ENCODE peak calls at places on chromosomes 11 and 22, in eight cellular contexts. B, F, I, Y, H, A, T and L are unnamed samples.

GRCh38 chr11:96426356-96427103 is 36.7 kb downstream of the JRKL start:
- DNase-seq in H (no peak), B (no peak), A (no peak), T (no peak), F (peak; percentile 30), I (peak; percentile 44), Y (peak; percentile 22), L (no peak)

GRCh38 chr22:24994070-24994763 is 41.7 kb downstream of the KIAA1671 start:
- DNase-seq in H (no peak), B (no peak), F (no peak), A (no peak), I (no peak), T (no peak), Y (no peak), L (no peak)

GRCh38 chr11:44615913-44616806 is 50.7 kb downstream of the CD82 start:
- DNase-seq in I (no peak), T (no peak), B (peak; percentile 55), A (no peak), F (no peak), Y (no peak), H (no peak), L (no peak)

GRCh38 chr11:110715541-110715940 is 3.3 kb upstream of the ARHGAP20 start:
- DNase-seq in B (no peak), T (no peak), A (no peak), H (no peak), F (no peak), Y (no peak), I (no peak), L (no peak)

GRCh38 chr11:118295834-118296454 is 8.6 kb upstream of the CD3E start:
- DNase-seq in H (no peak), F (no peak), B (no peak), T (no peak), Y (no peak), I (no peak), A (no peak), L (no peak)

GRCh38 chr11:110287537-110287936 is 8.9 kb downstream of the RDX start:
- DNase-seq in Y (no peak), I (no peak), H (no peak), F (no peak), T (no peak), B (no peak), A (no peak), L (no peak)

GRCh38 chr11:32259641-32260081 is 168.8 kb downstream of the RCN1 start:
- DNase-seq in A (no peak), Y (no peak), B (no peak), F (no peak), T (peak; percentile 73), I (no peak), H (no peak), L (no peak)

GRCh38 chr11:23957309-23957708 is 539.5 kb upstream of the LUZP2 start:
- DNase-seq in B (no peak), T (no peak), Y (no peak), H (no peak), A (no peak), F (no peak), I (no peak), L (no peak)

GRCh38 chr11:13210424-13210823 is 67.2 kb upstream of the BMAL1 start:
- DNase-seq in A (no peak), I (peak; percentile 59), B (peak; percentile 74), Y (no peak), T (peak; percentile 56), H (no peak), F (peak; percentile 71), L (peak; percentile 59)

DNA sequence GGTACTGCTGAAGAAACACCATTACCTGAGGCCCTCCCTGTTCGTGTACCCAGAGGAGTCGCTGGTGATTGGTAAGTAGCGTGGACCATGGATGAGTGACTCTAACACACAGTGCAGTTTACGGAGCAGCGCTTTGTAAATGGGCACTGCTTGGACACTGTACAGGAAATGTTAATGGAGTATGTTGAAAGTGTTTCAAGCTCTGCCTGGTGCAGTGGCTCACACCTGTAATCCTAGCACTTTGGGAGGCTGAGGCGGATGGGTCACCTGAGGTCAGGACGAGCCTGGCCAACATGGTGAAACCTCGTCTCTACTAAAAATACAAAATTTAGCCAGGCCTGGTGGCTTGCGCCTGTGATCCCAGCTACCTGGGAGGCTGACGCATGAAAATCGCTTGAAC is 29.7 kb downstream of the XRCC6 start:
- DNase-seq in A (no peak), Y (no peak), T (no peak), I (no peak), H (no peak), B (no peak), F (no peak), L (no peak)
- H3K36me3 ChIP-seq in A (peaks cover 50% of the 10 kb centered on the region), Y (peaks cover 89% of the 10 kb centered on the region), T (peaks cover 99% of the 10 kb centered on the region), I (peaks cover 57% of the 10 kb centered on the region), H (peaks cover 59% of the 10 kb centered on the region), B (peaks cover 79% of the 10 kb centered on the region), F (peaks cover 28% of the 10 kb centered on the region), L (peaks cover 90% of the 10 kb centered on the region)

GRCh38 chr11:50080256-50080655 is 47.6 kb downstream of the OR4C45 start:
- DNase-seq in T (no peak), B (no peak), Y (no peak), I (no peak), H (no peak), F (no peak), A (no peak), L (no peak)

GRCh38 chr11:50078001-50078400 is 45.3 kb downstream of the OR4C45 start:
- DNase-seq in T (no peak), B (no peak), I (no peak), Y (no peak), H (no peak), F (no peak), A (no peak), L (no peak)

GRCh38 chr11:50074161-50074560 is 41.5 kb downstream of the OR4C45 start:
- DNase-seq in Y (no peak), F (no peak), B (no peak), H (no peak), I (no peak), T (no peak), A (no peak), L (no peak)

GRCh38 chr11:50075856-50076255 is 43.2 kb downstream of the OR4C45 start:
- DNase-seq in A (no peak), T (no peak), I (no peak), Y (no peak), F (no peak), H (peak; percentile 15), B (no peak), L (no peak)

DNA sequence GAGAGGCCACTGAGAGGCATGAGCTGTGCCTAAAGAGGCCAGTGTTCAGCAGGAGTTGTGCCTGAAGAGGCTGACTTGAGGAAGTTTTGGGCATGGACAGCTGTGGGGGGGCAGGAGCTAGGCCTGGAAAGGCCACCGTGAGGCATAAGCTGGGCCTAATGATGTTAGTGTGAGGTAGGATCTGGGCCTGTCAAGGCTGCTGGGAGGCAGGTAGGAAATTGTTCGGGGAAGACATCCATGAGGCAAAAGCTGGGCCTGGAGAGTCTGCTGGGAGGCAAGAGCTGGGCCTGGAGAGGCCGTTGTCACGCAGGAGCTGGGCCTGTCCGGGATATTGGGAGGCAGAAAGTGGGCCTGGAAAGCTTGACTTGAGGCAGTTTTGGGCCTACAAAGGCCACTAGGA is 44.9 kb downstream of the OR4C45 start:
- DNase-seq in F (no peak), T (no peak), H (peak; percentile 27), A (no peak), I (no peak), Y (no peak), B (no peak), L (no peak)
- H3K9me3 ChIP-seq in F (no peaks in the 10 kb centered on the region), T (peaks cover 7% of the 10 kb centered on the region), H (peaks cover 4% of the 10 kb centered on the region), A (no peaks in the 10 kb centered on the region), I (peaks cover 51% of the 10 kb centered on the region), Y (no peaks in the 10 kb centered on the region), B (peaks cover 24% of the 10 kb centered on the region), L (no peaks in the 10 kb centered on the region)

DNA sequence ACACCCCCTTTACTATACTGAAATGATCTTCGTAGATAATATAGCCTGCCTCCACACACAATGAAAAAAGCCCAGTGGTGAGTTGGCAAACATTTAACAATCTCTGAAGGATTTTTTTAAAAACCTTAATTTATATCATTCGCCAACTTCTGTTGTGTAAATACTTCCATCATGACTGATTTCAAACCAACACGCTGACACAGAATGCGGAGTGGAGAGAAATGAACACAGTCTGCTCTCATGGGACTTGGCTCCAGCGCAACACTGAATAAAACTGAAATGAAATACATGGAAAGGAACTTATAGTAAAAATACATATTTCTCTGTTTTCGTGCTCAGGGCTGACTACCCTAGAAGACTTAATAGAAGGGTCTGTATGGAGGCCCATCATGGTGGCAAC is 61.3 kb upstream of the WNT11 start:
- DNase-seq in I (no peak), H (no peak), A (no peak), B (no peak), Y (no peak), T (no peak), F (no peak), L (no peak)
- H3K36me3 ChIP-seq in I (no peaks in the 10 kb centered on the region), H (no peaks in the 10 kb centered on the region), A (no peaks in the 10 kb centered on the region), B (no peaks in the 10 kb centered on the region), Y (no peaks in the 10 kb centered on the region), T (no peaks in the 10 kb centered on the region), F (no peaks in the 10 kb centered on the region), L (no peaks in the 10 kb centered on the region)

GRCh38 chr22:47568700-47569099 is 806.2 kb downstream of the TBC1D22A start:
- DNase-seq in B (no peak), F (no peak), H (no peak), I (no peak), T (no peak), Y (no peak), A (no peak), L (no peak)

GRCh38 chr22:47570300-47570685 is 807.8 kb downstream of the TBC1D22A start:
- DNase-seq in T (no peak), Y (no peak), A (no peak), B (no peak), H (no peak), F (no peak), I (no peak), L (no peak)

GRCh38 chr22:47570851-47571250 is 808.4 kb downstream of the TBC1D22A start:
- DNase-seq in A (no peak), H (no peak), T (no peak), F (no peak), I (no peak), B (no peak), Y (no peak), L (no peak)

GRCh38 chr22:47567741-47568140 is 805.3 kb downstream of the TBC1D22A start:
- DNase-seq in I (no peak), H (no peak), A (no peak), T (no peak), F (no peak), Y (no peak), B (no peak), L (no peak)

DNA sequence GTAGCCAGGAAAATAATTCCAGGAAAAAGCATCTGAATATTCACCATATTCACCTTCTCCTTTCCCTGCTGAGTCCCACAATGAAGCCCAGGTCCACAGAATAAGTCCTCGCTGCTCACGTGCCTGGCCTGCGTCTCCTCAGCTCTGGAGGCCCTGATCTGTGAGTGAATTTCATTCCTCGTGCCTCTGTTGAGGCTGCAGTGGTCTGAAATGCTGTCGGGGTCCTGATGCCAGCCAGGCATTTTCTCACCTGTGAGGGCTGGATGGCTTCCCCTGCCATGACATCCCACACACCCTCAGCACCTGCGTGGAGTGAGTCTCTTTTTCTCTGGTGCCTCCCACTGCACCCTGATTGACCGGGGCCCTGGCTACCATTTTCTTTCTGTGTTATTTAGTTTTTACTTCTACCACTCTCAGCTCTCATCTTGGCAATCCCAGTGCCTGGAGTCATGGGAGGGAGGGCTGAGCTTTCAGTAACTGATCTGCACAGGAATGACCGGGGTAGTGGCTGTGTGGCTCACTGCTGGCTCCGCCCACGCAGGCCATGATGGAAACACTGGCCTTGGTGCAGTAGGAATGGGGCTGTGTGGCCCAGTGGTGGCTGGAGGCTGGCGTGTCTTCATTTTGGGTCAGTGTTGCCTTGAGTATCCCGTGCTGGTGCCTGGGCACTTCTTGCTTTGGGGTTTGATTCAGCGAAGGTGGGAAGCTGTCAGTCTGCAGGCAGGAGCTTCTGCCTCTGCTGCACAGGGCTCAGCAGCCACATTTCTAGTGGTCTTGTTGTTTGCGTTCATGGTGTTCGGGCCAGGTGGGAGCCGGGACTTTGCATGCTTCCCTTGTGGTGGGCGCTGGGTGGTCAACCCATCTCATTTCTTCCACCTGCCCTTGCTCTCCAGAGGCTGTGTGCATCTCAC is 807.2 kb downstream of the TBC1D22A start:
- DNase-seq in T (no peak), Y (no peak), F (no peak), B (no peak), I (no peak), A (no peak), H (no peak), L (no peak)
- H3K9me3 ChIP-seq in T (no peaks in the 10 kb centered on the region), Y (no peaks in the 10 kb centered on the region), F (no peaks in the 10 kb centered on the region), B (no peaks in the 10 kb centered on the region), I (peaks cover 49% of the 10 kb centered on the region), A (no peaks in the 10 kb centered on the region), H (no peaks in the 10 kb centered on the region), L (peaks cover 5% of the 10 kb centered on the region)